ENCODE peak calls at places on chromosome 20, in six cellular contexts. W is posterior cingulate gyrus, J is activated gamma-delta T cell treated with Interleukin-2 at 50 U/mL for 16 hours, F is mucosa of gallbladder, I is H54, U is left lung. P is an unnamed sample.
A peak's percentile ranks its signal among the peaks of the same experiment; 100 is the strongest.

GRCh38 chr20:18005170-18005989 is 36.6 kb downstream of the MGME1 start:
- DNase-seq in W (peak; percentile 16), J (no peak), F (no peak), I (no peak), U (no peak), P (no peak)

GRCh38 chr20:44209691-44210421 is 715 bp downstream of the OSER1 start:
- DNase-seq in W (no peak), J (no peak), F (no peak), I (no peak), U (no peak), P (no peak)

GRCh38 chr20:33310327-33310899 is 27.4 kb downstream of the BPIFB1 start:
- DNase-seq in W (no peak), J (no peak), F (no peak), I (no peak), U (no peak), P (no peak)

GRCh38 chr20:32463642-32464400 is 105.7 kb downstream of the ASXL1 start:
- DNase-seq in W (peak; percentile 76), J (no peak), F (peak; percentile 76), I (no peak), U (no peak), P (no peak)

GRCh38 chr20:32067234-32067821 is 15.3 kb downstream of the HCK start:
- DNase-seq in W (no peak), J (no peak), F (no peak), I (peak; percentile 25), U (no peak), P (no peak)

GRCh38 chr20:3296256-3297095 is 57.5 kb upstream of the SLC4A11 start:
- DNase-seq in W (no peak), J (no peak), F (no peak), I (no peak), U (no peak), P (no peak)

GRCh38 chr20:2986466-2986865 is 57.0 kb upstream of the GNRH2 start:
- DNase-seq in W (no peak), J (no peak), F (no peak), I (no peak), U (no peak), P (no peak)

GRCh38 chr20:25356294-25356933 is 34.2 kb downstream of the ABHD12 start:
- DNase-seq in W (no peak), J (no peak), F (no peak), I (no peak), U (no peak), P (no peak)

GRCh38 chr20:44832724-44833123 is 22.4 kb upstream of the RIMS4 start:
- DNase-seq in W (no peak), J (no peak), F (no peak), I (no peak), U (no peak), P (no peak)

GRCh38 chr20:13221673-13222318 is 722 bp downstream of the ISM1 start:
- DNase-seq in W (peak; percentile 25), J (peak; percentile 32), F (peak; percentile 37), I (no peak), U (peak; percentile 49), P (peak; percentile 58)

GRCh38 chr20:60152792-60153191 is 194.6 kb downstream of the CDH26 start:
- DNase-seq in W (no peak), J (no peak), F (no peak), I (no peak), U (no peak), P (no peak)

GRCh38 chr20:10715035-10715434 is 41.2 kb upstream of the JAG1 start:
- DNase-seq in W (no peak), J (no peak), F (no peak), I (no peak), U (no peak), P (no peak)

GRCh38 chr20:49850463-49851233 is 38.0 kb downstream of the SLC9A8 start:
- DNase-seq in W (no peak), J (no peak), F (no peak), I (no peak), U (no peak), P (no peak)

GRCh38 chr20:44361021-44361420 is 5.5 kb downstream of the HNF4A start:
- DNase-seq in W (no peak), J (no peak), F (no peak), I (no peak), U (no peak), P (no peak)

GRCh38 chr20:44170796-44171410 is 16.1 kb downstream of the JPH2 start:
- DNase-seq in W (no peak), J (no peak), F (no peak), I (no peak), U (no peak), P (no peak)

GRCh38 chr20:1292620-1293019 is 26.5 kb downstream of the SNPH start:
- DNase-seq in W (no peak), J (no peak), F (no peak), I (no peak), U (no peak), P (no peak)

GRCh38 chr20:3297096-3297411 is 58.1 kb upstream of the SLC4A11 start:
- DNase-seq in W (no peak), J (no peak), F (no peak), I (no peak), U (no peak), P (no peak)

GRCh38 chr20:44496976-44497375 is 21.3 kb downstream of the TTPAL start:
- DNase-seq in W (no peak), J (no peak), F (no peak), I (peak; percentile 58), U (no peak), P (no peak)

GRCh38 chr20:18188446-18188845 is 50.8 kb downstream of the KAT14 start:
- DNase-seq in W (no peak), J (no peak), F (no peak), I (no peak), U (no peak), P (no peak)

GRCh38 chr20:6663751-6664388 is 103.6 kb upstream of the BMP2 start:
- DNase-seq in W (no peak), J (no peak), F (no peak), I (no peak), U (no peak), P (no peak)

GRCh38 chr20:7207186-7207585 is 439.7 kb downstream of the BMP2 start:
- DNase-seq in W (no peak), J (no peak), F (no peak), I (no peak), U (no peak), P (no peak)

GRCh38 chr20:38728911-38729642 is 4.8 kb downstream of the SLC32A1 start:
- DNase-seq in W (no peak), J (no peak), F (no peak), I (no peak), U (no peak), P (no peak)

P was measured in aorta.